ENCODE peak calls at places on chromosomes 3 and 15, in eight cellular contexts. W, N, C, E, L, I, A and F are unnamed samples. For H3K9me3, the result is how much of the 10 kb centered on the place peaks cover.

GRCh38 chr3:34394978-34395748 is 596.7 kb downstream of the PDCD6IP start:
- DNase-seq in N (no peak), E (no peak), C (no peak), A (no peak), W (no peak), L (no peak), I (no peak), F (no peak)

GRCh38 chr15:64536244-64536836 is 76.0 kb downstream of the ZNF609 start:
- DNase-seq in E (no peak), C (no peak), I (no peak), L (no peak), A (peak), N (no peak), W (no peak), F (peak)

GRCh38 chr15:101258238-101259144 is 6.6 kb upstream of the CHSY1 start:
- DNase-seq in W (no peak), E (peak), N (no peak), L (peak), C (no peak), I (no peak), A (peak), F (peak)

GRCh38 chr3:70754314-70754713 is 441.9 kb upstream of the MDFIC2 start:
- DNase-seq in W (no peak), I (no peak), N (no peak), L (no peak), A (no peak), E (no peak), C (no peak), F (no peak)

GRCh38 chr15:40600956-40601355 is 6.9 kb downstream of the KNL1 start:
- DNase-seq in L (no peak), W (no peak), C (no peak), N (no peak), A (no peak), I (no peak), E (no peak), F (no peak)

GRCh38 chr3:32392530-32393302 is 1.1 kb downstream of the CMTM7 start:
- DNase-seq in W (no peak), C (no peak), N (no peak), L (peak), E (peak), A (peak), I (peak), F (no peak)

GRCh38 chr3:36408146-36408545 is 27.8 kb downstream of the STAC start:
- DNase-seq in E (no peak), W (no peak), A (no peak), N (no peak), L (no peak), C (no peak), I (no peak), F (no peak)

GRCh38 chr15:27804569-27805260 is 294.4 kb downstream of the OCA2 start:
- DNase-seq in I (no peak), E (no peak), A (no peak), W (no peak), C (no peak), L (no peak), N (peak), F (no peak)

GRCh38 chr3:128111147-128111546 is 12.5 kb downstream of the RUVBL1 start:
- DNase-seq in L (no peak), E (no peak), C (no peak), I (no peak), N (no peak), A (no peak), W (no peak), F (no peak)

GRCh38 chr3:127480196-127480933 is 110.2 kb downstream of the TPRA1 start:
- DNase-seq in I (no peak), N (no peak), L (peak), A (no peak), E (no peak), W (no peak), C (no peak), F (no peak)

GRCh38 chr3:68059628-68060027 is 405.2 kb upstream of the SUCLG2 start:
- DNase-seq in N (no peak), W (no peak), C (no peak), A (no peak), L (no peak), I (no peak), E (no peak), F (no peak)

GRCh38 chr15:72782274-72782992 is 1.1 kb downstream of the ADPGK start:
- DNase-seq in A (no peak), I (no peak), N (no peak), L (no peak), E (no peak), W (no peak), C (no peak), F (no peak)

GRCh38 chr3:10883478-10884234 is 67.6 kb downstream of the SLC6A11 start:
- DNase-seq in E (no peak), A (no peak), C (no peak), L (no peak), W (no peak), I (no peak), N (no peak), F (no peak)

GRCh38 chr3:52090131-52090548 is 33.8 kb upstream of the DUSP7 start:
- DNase-seq in E (peak), C (peak), I (no peak), L (peak), W (no peak), N (no peak), A (peak), F (no peak)

GRCh38 chr3:58824285-58824684 is 157.7 kb upstream of the FAM3D start:
- DNase-seq in E (peak), L (peak), I (no peak), C (peak), W (no peak), A (peak), N (no peak), F (no peak)

GRCh38 chr3:178420033-178420432 is 116.2 kb upstream of the KCNMB2 start:
- DNase-seq in W (no peak), E (no peak), I (no peak), C (no peak), L (no peak), N (no peak), A (no peak), F (no peak)

DNA sequence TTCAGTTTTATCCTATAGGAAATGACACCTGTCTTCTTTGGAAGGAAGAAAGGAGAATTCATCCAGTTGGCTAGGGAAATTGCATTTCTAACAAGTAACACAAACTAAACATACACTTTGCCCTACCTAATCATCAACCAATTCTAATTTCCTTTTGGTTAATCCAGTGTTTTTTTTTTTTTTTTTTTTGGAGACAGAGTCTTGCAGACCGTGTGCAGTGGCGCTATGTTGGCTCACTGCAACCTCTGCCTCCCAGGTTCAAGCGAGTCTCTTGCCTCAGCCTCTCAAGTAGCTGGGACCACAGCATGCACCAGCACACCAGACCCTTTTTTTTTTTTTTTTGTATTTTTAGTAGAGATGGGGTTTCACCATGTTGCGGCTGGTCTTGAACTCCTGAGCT is 14.0 kb downstream of the PDE12 start:
- DNase-seq in N (no peak), W (no peak), C (no peak), L (no peak), E (no peak), A (no peak), I (no peak), F (no peak)
- H3K9me3 ChIP-seq in N (under half), W (under half), C (under half), L (under half), E (under half), A (under half), I (under half), F (under half)

DNA sequence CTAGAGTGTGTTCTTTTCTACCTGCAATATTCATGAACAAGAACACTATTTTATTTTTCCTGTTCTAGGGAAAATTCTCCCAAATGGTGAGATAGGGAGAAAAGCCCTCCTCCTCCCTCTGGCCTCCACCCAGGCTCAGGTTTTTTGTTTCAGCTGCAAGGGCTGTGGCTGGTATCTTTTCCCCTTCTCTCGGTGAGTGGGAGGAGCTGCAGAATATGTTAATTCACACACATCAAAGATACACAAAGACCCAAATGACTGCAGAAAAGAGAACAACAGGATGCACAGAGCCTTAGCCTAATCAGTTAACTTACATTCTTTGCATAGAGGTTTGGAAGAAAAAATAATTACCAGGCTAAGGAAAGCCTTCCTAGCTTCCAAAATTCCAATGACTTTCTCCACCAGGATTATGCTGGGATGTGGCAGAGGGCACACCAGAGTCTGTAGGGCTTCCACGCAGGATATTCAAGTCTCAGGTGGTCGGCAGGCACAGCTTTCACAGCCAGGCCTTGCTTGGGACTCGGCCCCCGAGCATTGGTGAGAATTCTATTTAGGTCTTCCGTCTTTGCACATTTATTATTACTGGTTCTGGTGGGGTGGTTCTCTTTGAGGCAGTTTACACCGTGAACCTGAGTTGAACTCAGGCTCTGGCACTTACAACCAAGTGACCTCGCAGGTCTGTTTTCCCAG is 64.9 kb downstream of the ABHD5 start:
- DNase-seq in A (no peak), N (no peak), W (no peak), C (no peak), E (no peak), I (no peak), L (no peak), F (no peak)
- H3K9me3 ChIP-seq in A (under half), N (under half), W (under half), C (under half), E (under half), I (under half), L (under half), F (under half)

DNA sequence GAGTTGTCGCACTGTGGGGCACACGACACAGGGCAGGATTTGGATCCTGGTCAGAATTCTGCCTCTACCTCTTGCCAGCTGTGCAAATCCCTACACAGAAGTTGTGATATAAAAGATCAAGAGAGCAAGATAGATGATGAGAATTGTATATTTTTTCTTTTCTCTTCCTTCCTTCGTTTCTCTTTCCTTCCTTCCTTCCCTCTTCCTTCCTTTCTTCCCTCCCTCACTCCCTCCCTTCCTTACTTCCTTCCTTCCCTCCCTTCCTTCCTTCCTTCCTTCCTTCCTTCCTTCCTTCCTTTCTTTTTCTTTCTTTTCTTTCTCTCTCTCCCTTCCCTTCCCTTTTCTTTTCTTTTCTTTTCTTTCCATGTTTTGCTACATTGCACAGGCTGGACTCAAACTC is 12.0 kb upstream of the AHSG start:
- DNase-seq in L (no peak), N (no peak), E (no peak), A (no peak), I (no peak), C (no peak), W (no peak), F (no peak)
- H3K9me3 ChIP-seq in L (under half), N (under half), E (under half), A (under half), I (under half), C (under half), W (under half), F (under half)

GRCh38 chr3:50339485-50340196 is 995 bp downstream of the RASSF1 start:
- DNase-seq in I (no peak), L (no peak), C (no peak), N (no peak), E (no peak), A (no peak), W (no peak), F (no peak)
- H3K9me3 ChIP-seq in I (under half), L (under half), C (under half), N (under half), E (under half), A (under half), W (under half), F (under half)

DNA sequence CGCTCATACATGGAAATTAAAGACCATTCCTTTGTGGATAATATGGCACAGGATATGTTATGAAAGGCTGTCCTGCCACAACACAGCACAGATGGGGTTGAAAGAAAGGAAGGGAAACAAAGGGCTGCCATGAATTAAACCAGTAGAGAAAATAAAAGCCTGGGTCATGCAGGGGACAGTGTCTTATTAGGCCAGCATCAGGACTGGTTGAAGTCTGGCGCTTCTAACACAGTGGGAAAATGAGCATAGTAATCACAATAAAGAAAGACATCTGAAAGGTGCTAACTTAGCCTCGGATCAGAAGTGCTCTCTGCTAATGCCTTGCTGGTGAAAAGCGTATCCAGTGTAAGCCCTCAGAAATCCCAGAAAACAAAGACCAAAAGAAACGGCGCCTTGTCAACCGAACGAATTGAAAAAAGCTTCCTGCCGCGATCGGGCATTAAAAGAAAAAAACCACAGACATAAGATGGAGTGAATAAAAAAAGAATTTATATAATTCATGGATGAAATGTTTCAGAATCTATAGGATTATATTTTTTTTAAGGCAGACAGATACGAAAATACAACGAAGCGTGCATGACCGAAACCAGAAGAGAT is 578 bp upstream of the MKRN3 start:
- DNase-seq in A (no peak), W (no peak), N (no peak), L (no peak), E (no peak), C (no peak), I (no peak), F (no peak)
- H3K9me3 ChIP-seq in A (under half), W (under half), N (under half), L (under half), E (under half), C (under half), I (under half), F (under half)

GRCh38 chr15:23857028-23857641 is 170.0 kb upstream of the NDN start:
- DNase-seq in L (peak), E (no peak), A (peak), W (no peak), C (no peak), I (no peak), N (no peak), F (no peak)

GRCh38 chr15:23853291-23853690 is 166.2 kb upstream of the NDN start:
- DNase-seq in A (no peak), L (no peak), W (no peak), I (no peak), E (no peak), C (no peak), N (no peak), F (no peak)

GRCh38 chr15:23854535-23855252 is 167.6 kb upstream of the NDN start:
- DNase-seq in L (no peak), E (no peak), A (no peak), C (no peak), W (no peak), I (no peak), N (no peak), F (no peak)

GRCh38 chr15:23855947-23856346 is 168.8 kb upstream of the NDN start:
- DNase-seq in L (no peak), C (no peak), N (no peak), I (no peak), A (no peak), W (no peak), E (no peak), F (no peak)

DNA sequence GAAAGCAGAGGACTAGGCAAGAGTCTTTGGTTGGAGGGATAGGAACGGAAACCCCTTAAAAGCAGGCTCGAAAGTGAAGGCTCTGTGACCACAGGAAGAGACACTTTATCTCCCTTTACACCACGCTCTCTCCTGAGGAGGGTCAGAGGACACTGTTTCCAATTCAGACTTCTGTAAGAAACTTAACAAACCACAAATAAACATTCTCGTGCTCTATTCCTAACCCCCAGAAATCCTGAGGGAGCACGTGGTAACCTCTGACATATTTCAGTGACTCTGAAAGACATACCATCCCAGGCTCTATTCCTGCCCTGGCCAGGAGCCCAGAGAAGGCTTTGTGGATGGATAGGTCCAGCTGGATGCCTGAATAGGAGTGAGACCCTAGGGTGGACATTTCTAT is 168.2 kb upstream of the NDN start:
- DNase-seq in A (no peak), W (no peak), I (no peak), E (no peak), N (no peak), C (no peak), L (no peak), F (no peak)
- H3K9me3 ChIP-seq in A (under half), W (under half), I (under half), E (under half), N (under half), C (under half), L (under half), F (under half)

GRCh38 chr3:129453732-129454131 is 13.7 kb downstream of the IFT122 start:
- DNase-seq in C (no peak), A (no peak), N (no peak), I (no peak), E (no peak), L (peak), W (no peak), F (no peak)
- H3K9me3 ChIP-seq in C (under half), A (under half), N (under half), I (under half), E (under half), L (under half), W (under half), F (under half)

GRCh38 chr15:24966364-24967103 is 11.7 kb downstream of the SNRPN start:
- DNase-seq in W (no peak), L (no peak), E (no peak), C (no peak), A (no peak), I (no peak), N (no peak), F (no peak)
- H3K9me3 ChIP-seq in W (under half), L (under half), E (under half), C (under half), A (under half), I (under half), N (under half), F (under half)

DNA sequence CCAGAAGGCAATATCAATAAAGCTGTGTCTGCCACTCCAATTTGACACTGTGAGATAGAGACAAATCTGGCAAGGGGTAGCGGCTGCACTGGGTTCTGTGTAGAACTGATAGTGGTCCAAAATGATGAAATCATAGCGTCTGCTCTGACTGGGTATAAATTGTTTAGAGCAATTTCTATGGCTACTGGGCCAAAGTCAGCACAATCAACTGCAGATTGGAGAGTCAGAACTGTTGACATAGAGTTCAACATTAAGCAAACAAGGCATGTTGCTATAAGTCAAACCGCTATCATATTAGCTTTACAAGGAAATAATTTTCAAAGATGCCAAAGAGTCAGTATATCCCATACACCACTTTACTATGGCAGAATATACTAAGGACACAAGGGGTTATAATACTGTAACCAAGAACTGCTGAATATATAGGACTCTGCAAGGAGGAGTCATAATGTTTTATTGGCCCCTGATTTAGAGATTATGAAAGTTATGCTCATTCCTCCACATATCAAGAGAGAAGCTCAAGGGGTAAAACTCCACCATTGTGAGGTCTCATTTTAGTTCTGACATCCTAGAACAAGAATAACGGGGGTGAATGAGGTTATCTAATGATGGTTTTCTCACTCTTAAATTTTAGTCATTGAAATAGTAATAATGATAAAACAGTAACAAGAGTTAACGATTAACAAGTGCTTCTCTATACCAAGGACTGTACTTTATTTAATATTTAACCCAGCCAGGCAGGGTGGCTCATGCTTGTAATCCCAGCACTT is 309.8 kb upstream of the GADL1 start:
- DNase-seq in W (no peak), C (no peak), E (no peak), I (no peak), A (no peak), L (no peak), N (no peak), F (no peak)
- H3K9me3 ChIP-seq in W (under half), C (under half), E (under half), I (under half), A (under half), L (under half), N (under half), F (under half)